ENCODE peak calls at places on chromosome 3, in six cellular contexts. L is A549, K is astrocyte of the spinal cord, Q is upper lobe of right lung, E is MG63, W is psoas muscle. R is an unnamed sample.

GRCh38 chr3:140391041-140391440 is 286.8 kb upstream of the TRIM42 start:
- DNase-seq in Q (no peak), L (peak), E (no peak), W (no peak), K (no peak), R (no peak)

GRCh38 chr3:113051827-113052226 is 61.0 kb downstream of the GTPBP8 start:
- DNase-seq in L (no peak), Q (no peak), K (peak), E (peak), W (no peak), R (no peak)

GRCh38 chr3:189512824-189513223 is 118.4 kb upstream of the TP63 start:
- DNase-seq in W (no peak), L (no peak), E (no peak), K (no peak), Q (no peak), R (no peak)

GRCh38 chr3:190621209-190621608 is 107.3 kb downstream of the IL1RAP start:
- DNase-seq in K (no peak), L (no peak), E (no peak), Q (no peak), W (no peak), R (no peak)

GRCh38 chr3:144821583-144821982 is 850.0 kb downstream of the DIPK2A start:
- DNase-seq in E (no peak), K (peak), W (no peak), Q (no peak), L (no peak), R (no peak)

GRCh38 chr3:39189648-39190269 is 2.6 kb downstream of the XIRP1 start:
- DNase-seq in W (no peak), K (peak), L (peak), Q (peak), E (peak), R (no peak)

GRCh38 chr3:178519701-178520100 is 16.5 kb upstream of the KCNMB2 start:
- DNase-seq in E (no peak), Q (no peak), L (no peak), W (no peak), K (no peak), R (no peak)

GRCh38 chr3:159609620-159610019 is 379.0 kb upstream of the IL12A start:
- DNase-seq in E (no peak), W (no peak), K (no peak), Q (no peak), L (no peak), R (no peak)

GRCh38 chr3:15271785-15272381 is 60.5 kb downstream of the SH3BP5 start:
- DNase-seq in K (no peak), Q (peak), W (no peak), E (no peak), L (no peak), R (no peak)

GRCh38 chr3:22475665-22476064 is 724.7 kb upstream of the ZNF385D start:
- DNase-seq in L (no peak), W (no peak), E (no peak), Q (no peak), K (peak), R (no peak)
- H3K4me3 ChIP-seq in L (no peak), W (no peak), E (no peak), Q (no peak), K (no peak), R (no peak)

GRCh38 chr3:169923189-169923588 is 11.8 kb downstream of the SAMD7 start:
- DNase-seq in E (peak), W (peak), K (no peak), L (no peak), Q (no peak), R (no peak)

GRCh38 chr3:169923831-169924230 is 12.5 kb downstream of the SAMD7 start:
- DNase-seq in L (no peak), Q (no peak), K (no peak), W (no peak), E (no peak), R (no peak)
- H3K4me3 ChIP-seq in L (no peak), Q (no peak), K (no peak), W (no peak), E (no peak), R (no peak)

DNA sequence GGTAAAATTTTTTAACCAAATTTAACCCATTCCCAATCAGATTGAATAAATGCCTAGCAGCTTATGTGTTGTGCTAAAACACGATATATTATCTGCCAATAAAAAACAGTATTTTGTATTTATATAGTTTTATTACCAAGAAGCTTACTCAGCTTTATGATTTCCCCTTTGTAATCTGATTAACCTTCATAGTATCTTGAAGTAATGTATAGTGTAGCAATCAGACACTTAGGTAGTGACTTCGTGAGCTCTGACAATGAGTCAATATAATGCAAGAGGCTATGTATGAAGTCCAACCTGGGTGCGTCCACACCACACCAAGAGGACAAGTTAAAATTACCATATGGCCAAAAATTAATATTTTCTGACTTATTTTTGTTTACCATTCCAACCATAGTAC is 2.1 kb upstream of the CNBP start:
- DNase-seq in W (no peak), E (no peak), K (no peak), Q (no peak), L (no peak), R (no peak)
- H3K4me3 ChIP-seq in W (peak), E (no peak), K (no peak), Q (no peak), L (no peak), R (no peak)

GRCh38 chr3:184315871-184316661 is 1.7 kb downstream of the EIF4G1 start:
- DNase-seq in K (no peak), L (no peak), W (no peak), E (no peak), Q (no peak), R (no peak)

GRCh38 chr3:184316792-184317191 is 2.4 kb downstream of the EIF4G1 start:
- DNase-seq in E (no peak), K (no peak), Q (no peak), L (no peak), W (no peak), R (no peak)

GRCh38 chr3:184314700-184315505 is 497 bp downstream of the EIF4G1 start:
- DNase-seq in E (peak), K (peak), Q (peak), W (peak), L (no peak), R (no peak)

GRCh38 chr3:184315506-184315867 is 1.1 kb downstream of the EIF4G1 start:
- DNase-seq in K (no peak), W (no peak), Q (no peak), L (no peak), E (no peak), R (no peak)

DNA sequence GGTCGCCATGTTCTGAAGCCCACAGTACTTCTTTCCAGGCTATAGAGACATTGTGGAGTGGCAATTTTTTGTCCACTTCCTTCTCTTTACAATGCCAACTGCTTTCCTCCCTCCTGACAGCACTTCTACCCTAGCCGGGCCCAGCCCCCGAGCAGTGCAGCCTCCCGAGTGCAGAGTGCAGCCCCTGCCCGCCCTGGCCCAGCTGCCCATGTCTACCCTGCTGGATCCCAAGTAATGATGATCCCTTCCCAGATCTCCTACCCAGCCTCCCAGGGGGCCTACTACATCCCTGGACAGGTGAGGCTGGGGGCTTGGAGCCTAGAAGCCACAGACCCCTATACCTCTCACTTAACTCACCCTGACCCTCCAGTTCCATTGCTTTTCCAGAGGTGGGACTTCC is 2.8 kb downstream of the EIF4G1 start:
- DNase-seq in Q (no peak), E (no peak), L (no peak), W (no peak), K (no peak), R (no peak)
- H3K4me3 ChIP-seq in Q (no peak), E (peak), L (peak), W (peak), K (peak), R (peak)

GRCh38 chr3:51670711-51671089 is 352 bp upstream of the TEX264 start:
- DNase-seq in L (no peak), W (no peak), Q (no peak), E (no peak), K (no peak), R (no peak)

GRCh38 chr3:51668756-51669155 is 2.3 kb upstream of the TEX264 start:
- DNase-seq in Q (peak), E (peak), K (no peak), W (no peak), L (no peak), R (no peak)

GRCh38 chr3:51671090-51672082 is at the start of gene TEX264:
- DNase-seq in Q (peak), W (peak), K (peak), E (peak), L (peak), R (no peak)

GRCh38 chr3:51669241-51670052 is 1.6 kb upstream of the TEX264 start:
- DNase-seq in K (peak), Q (peak), E (peak), W (peak), L (peak), R (peak)

GRCh38 chr3:51670053-51670666 is 892 bp upstream of the TEX264 start:
- DNase-seq in K (no peak), L (no peak), W (no peak), Q (peak), E (no peak), R (no peak)
- H3K4me3 ChIP-seq in K (no peak), L (peak), W (peak), Q (peak), E (no peak), R (peak)

GRCh38 chr3:61018807-61019206 is 232.4 kb downstream of the FHIT start:
- DNase-seq in Q (no peak), E (no peak), W (no peak), L (no peak), K (no peak), R (no peak)
- H3K4me3 ChIP-seq in Q (no peak), E (no peak), W (no peak), L (no peak), K (no peak), R (no peak)

DNA sequence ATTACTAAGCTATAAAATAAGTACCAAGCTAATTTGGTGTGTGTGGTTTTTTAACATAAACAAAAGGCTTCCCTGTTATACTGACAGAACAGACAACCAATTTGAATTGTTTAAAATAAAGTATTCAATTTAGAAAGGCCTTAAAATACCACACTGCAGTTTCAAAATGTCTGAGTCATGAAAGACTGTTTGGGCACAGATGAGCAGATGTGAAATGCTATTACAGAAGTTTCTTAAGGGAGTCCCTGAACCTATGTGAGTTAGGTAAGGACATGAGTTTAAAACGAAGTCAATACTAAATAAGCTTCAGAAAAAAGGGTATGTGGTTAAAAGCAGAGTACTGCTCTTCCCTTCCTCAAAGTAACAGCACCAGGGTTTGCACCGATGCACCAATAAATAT is 69.7 kb upstream of the SETMAR start:
- DNase-seq in K (no peak), E (no peak), L (no peak), Q (no peak), W (no peak), R (no peak)
- H3K4me3 ChIP-seq in K (no peak), E (no peak), L (no peak), Q (no peak), W (no peak), R (no peak)

R was measured in Panc1.